ENCODE peak calls at places on chromosomes 11 and 22, in eight cellular contexts. H, E, M, Z, U, O, P and X are unnamed samples.

GRCh38 chr11:76700177-76701100 is 29.9 kb upstream of the LRRC32 start:
- DNase-seq in P (no peak), U (peak; percentile 88), H (no peak), O (no peak), M (peak; percentile 49), E (no peak), Z (no peak), X (peak; percentile 31)

GRCh38 chr11:60111793-60112192 is 23.3 kb downstream of the MS4A2 start:
- DNase-seq in H (no peak), Z (no peak), U (no peak), M (no peak), P (no peak), O (no peak), E (no peak), X (no peak)

GRCh38 chr11:36062796-36063380 is 119.0 kb downstream of the LDLRAD3 start:
- DNase-seq in M (no peak), U (no peak), H (no peak), P (no peak), O (no peak), E (no peak), Z (no peak), X (no peak)

GRCh38 chr11:201936-202335 is 5.3 kb downstream of the BET1L start:
- DNase-seq in O (no peak), E (no peak), H (no peak), M (no peak), Z (no peak), U (no peak), P (no peak), X (no peak)

GRCh38 chr11:34721646-34722045 is 100.8 kb downstream of the EHF start:
- DNase-seq in M (no peak), H (no peak), E (no peak), U (no peak), O (no peak), Z (no peak), P (no peak), X (no peak)

GRCh38 chr22:29205598-29206371 is at the start of gene EMID1:
- DNase-seq in H (no peak), Z (peak; percentile 47), O (peak; percentile 76), U (no peak), P (peak; percentile 45), E (no peak), M (peak; percentile 84), X (no peak)

GRCh38 chr22:28605362-28605761 is 74.3 kb downstream of the TTC28 start:
- DNase-seq in E (no peak), M (no peak), P (no peak), Z (no peak), H (no peak), U (no peak), O (no peak), X (no peak)

GRCh38 chr11:61587951-61588695 is 7.2 kb upstream of the SYT7 start:
- DNase-seq in P (peak; percentile 72), H (no peak), M (peak; percentile 83), E (peak; percentile 66), O (peak; percentile 81), Z (peak; percentile 81), U (peak; percentile 74), X (peak; percentile 52)

GRCh38 chr22:31211862-31212730 is at the start of gene LIMK2:
- DNase-seq in O (peak; percentile 96), Z (peak; percentile 99), M (peak; percentile 100), U (peak; percentile 81), P (peak; percentile 97), E (peak; percentile 90), H (peak; percentile 93), X (peak; percentile 87)
- TF ChIP-seq POLR2A in O (peak; percentile 53), Z (peak; percentile 89), M (peak; percentile 61), U (peak; percentile 65), P (peak; percentile 58), E (peak; percentile 36), H (peak; percentile 79), X (peak; percentile 84)

GRCh38 chr22:35841907-35842518 is 124.3 kb downstream of the APOL5 start:
- DNase-seq in O (no peak), M (no peak), E (no peak), U (no peak), H (no peak), Z (no peak), P (no peak), X (no peak)

GRCh38 chr22:35835998-35836691 is 118.5 kb downstream of the APOL5 start:
- DNase-seq in P (peak; percentile 69), H (no peak), M (no peak), Z (peak; percentile 38), E (peak; percentile 41), O (peak; percentile 76), U (peak; percentile 22), X (peak; percentile 41)

GRCh38 chr22:35837328-35837727 is 119.7 kb downstream of the APOL5 start:
- DNase-seq in Z (no peak), P (no peak), O (no peak), M (no peak), E (no peak), H (no peak), U (no peak), X (no peak)

GRCh38 chr22:35839811-35840739 is 122.4 kb downstream of the APOL5 start:
- DNase-seq in H (peak; percentile 63), P (peak; percentile 91), U (peak; percentile 38), E (peak; percentile 83), M (peak; percentile 76), Z (peak; percentile 86), O (peak; percentile 94), X (peak; percentile 74)

DNA sequence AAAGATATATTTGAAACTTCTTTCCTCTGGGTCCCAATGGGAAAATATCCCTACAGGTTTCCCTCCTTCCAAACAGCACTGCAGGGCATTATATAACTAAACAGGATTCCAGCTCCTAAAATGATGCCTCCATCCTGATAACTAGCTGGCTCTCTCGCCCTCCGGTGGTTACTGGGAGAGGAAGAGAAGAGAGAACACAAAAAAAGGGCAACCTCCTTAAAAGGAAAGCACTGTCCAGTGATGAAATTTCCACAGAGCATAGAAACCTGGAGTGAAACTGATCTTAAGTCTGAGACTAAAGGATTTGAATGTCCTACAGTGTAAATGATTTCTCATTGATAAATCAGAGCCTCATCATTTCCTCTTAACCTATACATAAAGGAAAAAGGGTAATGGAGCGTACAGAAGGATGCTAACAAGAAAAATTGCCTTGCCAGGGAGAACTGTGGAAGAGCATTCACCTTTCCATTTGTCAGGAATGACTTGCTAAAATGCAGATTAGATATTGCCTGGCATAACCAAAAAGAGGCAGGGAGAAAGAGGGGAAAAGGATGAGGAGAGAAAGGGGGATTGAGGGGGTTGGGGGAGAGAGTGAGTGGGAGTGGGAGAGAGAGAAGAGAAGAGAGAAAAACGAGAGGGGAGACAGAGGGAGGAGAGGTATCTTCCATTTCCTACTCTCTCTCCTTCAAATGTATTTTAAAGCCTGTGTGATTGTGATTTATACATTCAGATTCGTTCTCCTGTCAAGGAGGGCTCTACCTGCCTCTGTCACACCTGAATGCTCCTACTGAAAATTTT is 121.4 kb downstream of the APOL5 start:
- DNase-seq in P (peak; percentile 36), U (no peak), Z (peak; percentile 28), O (peak; percentile 84), E (no peak), H (peak; percentile 35), M (no peak), X (peak; percentile 23)
- TF ChIP-seq POLR2A in P (no peak), U (no peak), Z (no peak), O (no peak), E (no peak), H (no peak), M (no peak), X (no peak)

GRCh38 chr22:46262449-46263207 is 515 bp downstream of the PKDREJ start:
- DNase-seq in E (no peak), P (peak; percentile 85), H (peak; percentile 48), U (no peak), Z (peak; percentile 71), O (peak; percentile 86), M (peak; percentile 92), X (peak; percentile 32)

GRCh38 chr22:46272196-46272595 is 4.4 kb downstream of the TTC38 start:
- DNase-seq in M (no peak), Z (no peak), H (no peak), P (no peak), E (no peak), O (no peak), U (no peak), X (no peak)

GRCh38 chr22:46263208-46263575 is at the start of gene PKDREJ:
- DNase-seq in P (no peak), U (no peak), O (no peak), E (no peak), Z (no peak), H (no peak), M (no peak), X (no peak)

GRCh38 chr22:46269564-46269963 is 1.8 kb downstream of the TTC38 start:
- DNase-seq in M (no peak), U (no peak), O (no peak), H (no peak), Z (no peak), E (no peak), P (no peak), X (no peak)

DNA sequence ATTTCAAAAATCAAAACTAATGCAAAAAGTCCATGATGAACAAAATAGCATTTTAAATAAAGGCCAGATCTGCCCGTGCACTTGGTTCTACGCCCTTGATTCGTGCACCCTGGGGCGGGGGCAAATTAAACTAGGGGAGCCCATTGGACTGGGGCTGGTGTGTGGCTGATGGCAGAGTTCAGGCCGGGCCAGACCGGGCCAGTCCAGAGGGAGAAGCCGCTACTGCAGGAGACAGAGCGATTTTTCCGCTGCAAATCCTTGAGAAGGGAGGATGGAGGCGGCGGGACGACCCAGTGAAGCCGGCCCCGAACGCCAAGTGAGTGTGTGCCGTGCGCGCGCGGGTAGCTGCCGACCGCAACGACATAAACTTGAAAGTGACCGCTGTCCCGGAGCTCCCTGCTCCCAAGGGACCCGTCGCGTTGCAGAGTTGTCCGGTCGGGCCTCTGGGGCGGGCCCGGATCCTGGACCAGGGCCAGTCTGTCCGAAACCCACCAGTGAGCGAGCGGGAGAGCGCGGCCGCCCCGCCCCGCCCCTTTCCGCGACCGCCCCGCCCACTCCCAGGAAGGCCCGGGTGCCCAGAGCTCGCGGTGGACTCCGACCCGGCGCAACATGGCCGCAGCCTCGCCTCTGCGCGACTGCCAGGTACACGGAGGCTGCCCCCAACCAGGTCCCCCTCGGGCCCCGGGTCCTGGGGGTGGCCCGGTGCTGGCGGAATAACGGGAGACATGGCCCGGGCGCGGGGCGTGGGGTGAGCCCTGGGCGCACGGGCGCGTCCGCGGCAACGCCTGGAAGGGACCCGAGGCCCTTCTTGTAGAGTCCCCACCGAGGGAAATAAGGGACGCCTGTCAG is at the start of gene TTC38:
- DNase-seq in O (peak; percentile 96), E (peak; percentile 82), M (peak; percentile 94), Z (peak; percentile 94), U (peak; percentile 90), P (peak; percentile 98), H (peak; percentile 85), X (peak; percentile 96)
- TF ChIP-seq POLR2A in O (peak; percentile 18), E (no peak), M (no peak), Z (peak; percentile 83), U (peak; percentile 58), P (peak; percentile 72), H (peak; percentile 66), X (peak; percentile 71)

DNA sequence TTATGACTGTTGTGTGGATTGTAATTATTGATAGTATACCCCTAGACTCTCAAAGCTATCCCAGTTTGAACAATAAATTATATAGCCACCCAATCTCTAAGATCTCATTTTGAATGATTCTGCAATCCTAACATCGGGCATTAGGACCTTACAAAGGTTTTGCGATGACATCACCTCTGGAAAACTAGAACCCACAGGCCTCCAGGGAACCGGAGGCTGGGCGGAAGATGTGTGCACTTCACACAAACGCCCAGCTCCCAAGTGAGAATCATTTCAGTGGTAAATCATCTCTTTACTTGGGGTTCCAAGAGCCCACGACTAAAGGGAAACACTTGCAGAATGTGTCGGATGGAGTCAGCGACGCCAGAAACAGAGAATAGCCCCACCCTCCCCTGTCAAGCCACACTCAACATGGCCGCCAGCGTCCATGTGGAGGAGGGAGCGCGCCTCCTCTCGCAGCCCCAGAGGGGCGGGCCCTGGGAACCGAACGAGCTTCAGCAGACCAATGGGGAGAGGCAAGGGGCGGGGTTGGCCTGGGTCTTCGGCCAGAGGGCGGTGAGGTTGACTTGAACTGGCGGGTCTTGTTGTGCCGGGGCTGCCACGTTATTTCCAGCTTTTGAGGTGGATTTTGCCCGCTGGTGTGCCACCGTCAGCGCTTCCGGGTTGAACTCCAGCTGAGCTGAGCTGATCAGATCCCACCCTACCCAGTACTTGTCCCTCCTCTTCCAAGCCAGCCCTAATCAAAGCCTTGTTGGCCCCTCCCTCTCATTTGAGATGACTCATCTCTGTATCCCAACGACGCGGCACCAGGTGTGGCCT is 8.4 kb upstream of the MRPL48 start:
- DNase-seq in Z (peak; percentile 98), H (peak; percentile 95), M (peak; percentile 100), E (peak; percentile 99), O (peak; percentile 99), P (peak; percentile 99), U (peak; percentile 95), X (peak; percentile 98)
- TF ChIP-seq POLR2A in Z (peak; percentile 65), H (peak; percentile 61), M (no peak), E (peak; percentile 45), O (no peak), P (peak; percentile 61), U (peak; percentile 27), X (peak; percentile 50)